ENCODE peak calls at places on chromosomes 12 and 14, in five cellular contexts. Q, A, T, X and J are unnamed samples.

GRCh38 chr12:27873010-27873409 is 93.0 kb upstream of the MANSC4 start:
- DNase-seq in A (no peak), T (no peak), Q (no peak), X (no peak), J (no peak)

GRCh38 chr14:34035177-34035933 is 84.5 kb upstream of the EGLN3 start:
- DNase-seq in Q (no peak), T (no peak), A (no peak), X (no peak), J (no peak)

GRCh38 chr12:11814362-11814761 is 164.9 kb downstream of the ETV6 start:
- DNase-seq in Q (peak), T (no peak), X (no peak), A (no peak), J (no peak)

GRCh38 chr14:65471038-65471878 is 58.7 kb downstream of the FUT8 start:
- DNase-seq in X (no peak), A (no peak), Q (no peak), T (no peak), J (no peak)

GRCh38 chr14:100748944-100749343 is 22.3 kb downstream of the DLK1 start:
- DNase-seq in T (no peak), A (no peak), Q (no peak), X (no peak), J (no peak)

GRCh38 chr12:47909839-47910465 is 5.2 kb upstream of the VDR start:
- DNase-seq in A (no peak), X (no peak), T (no peak), Q (no peak), J (no peak)

GRCh38 chr14:84544486-84544885 is 985.5 kb upstream of the FLRT2 start:
- DNase-seq in Q (no peak), A (no peak), T (no peak), X (no peak), J (no peak)

GRCh38 chr14:48526307-48526706 is 850.9 kb upstream of the MDGA2 start:
- DNase-seq in T (no peak), X (no peak), Q (no peak), A (no peak), J (no peak)

GRCh38 chr12:80373666-80374065 is 70.4 kb upstream of the PTPRQ start:
- DNase-seq in Q (peak), T (no peak), X (no peak), A (no peak), J (no peak)

GRCh38 chr12:93244514-93245077 is 133.1 kb upstream of the NUDT4 start:
- DNase-seq in T (no peak), X (no peak), Q (no peak), A (no peak), J (no peak)

GRCh38 chr12:113647048-113647447 is 175.4 kb upstream of the LHX5 start:
- DNase-seq in X (no peak), T (no peak), A (no peak), Q (no peak), J (no peak)

GRCh38 chr12:74541074-74541473 is 3.4 kb downstream of the ATXN7L3B start:
- DNase-seq in Q (no peak), T (no peak), A (no peak), X (no peak), J (no peak)

GRCh38 chr12:101127521-101128219 is 82.4 kb downstream of the SLC5A8 start:
- DNase-seq in X (no peak), T (no peak), Q (no peak), A (no peak), J (no peak)

GRCh38 chr12:4934651-4935050 is 24.9 kb downstream of the KCNA1 start:
- DNase-seq in X (no peak), Q (peak), T (no peak), A (no peak), J (no peak)

GRCh38 chr14:63504628-63505027 is 38.5 kb downstream of the PPP2R5E start:
- DNase-seq in X (no peak), Q (no peak), A (no peak), T (no peak), J (no peak)

GRCh38 chr12:75977590-75977951 is 54.0 kb downstream of the PHLDA1 start:
- DNase-seq in X (no peak), A (no peak), T (no peak), Q (no peak), J (no peak)

GRCh38 chr14:60311417-60311816 is 62.4 kb downstream of the PPM1A start:
- DNase-seq in X (no peak), Q (no peak), T (no peak), A (no peak), J (no peak)

GRCh38 chr14:21024668-21025373 is at the start of gene NDRG2:
- DNase-seq in X (peak), Q (peak), A (peak), T (peak), J (no peak)

GRCh38 chr12:108939594-108939993 is 59.7 kb downstream of the DAO start:
- DNase-seq in T (no peak), Q (no peak), A (no peak), X (no peak), J (no peak)

GRCh38 chr12:29317556-29318363 is 63.2 kb downstream of the ERGIC2 start:
- DNase-seq in A (no peak), X (no peak), T (peak), Q (peak), J (peak)

GRCh38 chr14:90491221-90491867 is 94.5 kb downstream of the CALM1 start:
- DNase-seq in A (no peak), X (peak), Q (no peak), T (no peak), J (no peak)

GRCh38 chr14:93379841-93380240 is 32.9 kb downstream of the COX8C start:
- DNase-seq in X (no peak), Q (no peak), A (no peak), T (no peak), J (no peak)

GRCh38 chr12:50515587-50515986 is 10.8 kb downstream of the DIP2B start:
- DNase-seq in Q (no peak), A (no peak), T (no peak), X (no peak), J (no peak)

GRCh38 chr14:69259531-69260245 is at the start of gene GALNT16:
- DNase-seq in Q (no peak), T (no peak), A (peak), X (no peak), J (no peak)

GRCh38 chr12:94718114-94718513 is 67.8 kb upstream of the TMCC3 start:
- DNase-seq in Q (no peak), A (no peak), X (no peak), T (no peak), J (no peak)

GRCh38 chr12:126369487-126370463 is 1304.5 kb downstream of the AACS start:
- DNase-seq in T (no peak), A (no peak), X (no peak), Q (no peak), J (no peak)

GRCh38 chr14:91398707-91399106 is 18.9 kb downstream of the CCDC88C start:
- DNase-seq in Q (peak), A (no peak), X (no peak), T (no peak), J (no peak)

GRCh38 chr14:34211732-34212131 is 250.3 kb downstream of the SPTSSA start:
- DNase-seq in A (no peak), Q (no peak), T (no peak), X (no peak), J (no peak)

GRCh38 chr12:132517013-132517739 is 27.2 kb downstream of the FBRSL1 start:
- DNase-seq in X (peak), T (no peak), A (no peak), Q (no peak), J (no peak)

GRCh38 chr12:52007158-52007921 is 594 bp downstream of the TAMALIN start:
- DNase-seq in A (no peak), T (peak), Q (no peak), X (peak), J (no peak)